ENCODE peak calls at places on chromosomes 13 and 19, in four cellular contexts. E is body of pancreas, Y is IMR-90, W is uterus. J is an unnamed sample. For H3K4me1 and H3K36me3, the result is how much of the 10 kb centered on the place peaks cover.

GRCh38 chr13:96172066-96172465 is 82.2 kb downstream of the HS6ST3 start:
- DNase-seq in E (no peak), Y (no peak), W (no peak), J (no peak)

GRCh38 chr19:7337380-7338194 is 11.2 kb upstream of the ARHGEF18 start:
- DNase-seq in E (no peak), Y (no peak), W (no peak), J (no peak)

GRCh38 chr13:30222253-30222652 is 85.1 kb downstream of the KATNAL1 start:
- DNase-seq in E (no peak), Y (peak), W (no peak), J (no peak)

GRCh38 chr19:6753178-6754031 is 13.8 kb downstream of the SH2D3A start:
- DNase-seq in E (peak), Y (peak), W (peak), J (peak)

GRCh38 chr13:112770504-112770903 is 80.7 kb downstream of the ATP11A start:
- DNase-seq in E (no peak), Y (no peak), W (no peak), J (no peak)

GRCh38 chr19:57192064-57192395 is 730 bp downstream of the ZNF264 start:
- DNase-seq in E (no peak), Y (peak), W (no peak), J (no peak)

GRCh38 chr19:46753420-46754155 is 7.3 kb upstream of the STRN4 start:
- DNase-seq in E (peak), Y (no peak), W (no peak), J (peak)

GRCh38 chr19:29867984-29868383 is 56.2 kb downstream of the CCNE1 start:
- DNase-seq in E (no peak), Y (no peak), W (no peak), J (no peak)

GRCh38 chr19:34353546-34353945 is 11.4 kb upstream of the GPI start:
- DNase-seq in E (no peak), Y (no peak), W (no peak), J (no peak)

GRCh38 chr13:113815151-113816058 is 48.5 kb downstream of the GAS6 start:
- DNase-seq in E (no peak), Y (no peak), W (no peak), J (no peak)

GRCh38 chr19:18839465-18840287 is 7.9 kb downstream of the UPF1 start:
- DNase-seq in E (peak), Y (no peak), W (no peak), J (no peak)

GRCh38 chr19:43778651-43779050 is 2.1 kb downstream of the KCNN4 start:
- DNase-seq in E (no peak), Y (no peak), W (no peak), J (peak)

GRCh38 chr13:30109471-30110135 is 197.7 kb downstream of the KATNAL1 start:
- DNase-seq in E (no peak), Y (no peak), W (no peak), J (no peak)

GRCh38 chr19:12265921-12266704 is 28.6 kb downstream of the ZNF44 start:
- DNase-seq in E (no peak), Y (no peak), W (no peak), J (no peak)

GRCh38 chr13:101661839-101662238 is 209.4 kb downstream of the ITGBL1 start:
- DNase-seq in E (no peak), Y (no peak), W (no peak), J (no peak)

GRCh38 chr13:93767917-93768422 is 541.4 kb downstream of the GPC6 start:
- DNase-seq in E (peak), Y (no peak), W (no peak), J (no peak)

GRCh38 chr13:41905600-41906254 is 55.2 kb downstream of the VWA8 start:
- DNase-seq in E (no peak), Y (peak), W (no peak), J (no peak)

GRCh38 chr19:15244808-15245207 is 12.6 kb upstream of the EPHX3 start:
- DNase-seq in E (no peak), Y (no peak), W (no peak), J (no peak)

GRCh38 chr19:15245370-15246197 is 13.3 kb upstream of the EPHX3 start:
- DNase-seq in E (no peak), Y (no peak), W (no peak), J (no peak)

GRCh38 chr19:15244106-15244803 is 12.0 kb upstream of the EPHX3 start:
- DNase-seq in E (no peak), Y (no peak), W (no peak), J (no peak)

GRCh38 chr19:15241259-15241658 is 9.0 kb upstream of the EPHX3 start:
- DNase-seq in E (no peak), Y (peak), W (no peak), J (no peak)

GRCh38 chr19:15243236-15243957 is 11.1 kb upstream of the EPHX3 start:
- DNase-seq in E (no peak), Y (no peak), W (no peak), J (no peak)
- H3K4me1 ChIP-seq in E (under half), Y (under half), W (under half), J (under half)

GRCh38 chr19:1416014-1416841 is 8.8 kb downstream of the DAZAP1 start:
- DNase-seq in E (peak), Y (peak), W (no peak), J (no peak)

GRCh38 chr19:1418951-1419735 is 11.8 kb downstream of the DAZAP1 start:
- DNase-seq in E (no peak), Y (no peak), W (no peak), J (no peak)

GRCh38 chr19:1417681-1418493 is 10.5 kb downstream of the DAZAP1 start:
- DNase-seq in E (no peak), Y (no peak), W (peak), J (no peak)

GRCh38 chr19:1418494-1418775 is 11.0 kb downstream of the DAZAP1 start:
- DNase-seq in E (no peak), Y (no peak), W (no peak), J (no peak)

DNA sequence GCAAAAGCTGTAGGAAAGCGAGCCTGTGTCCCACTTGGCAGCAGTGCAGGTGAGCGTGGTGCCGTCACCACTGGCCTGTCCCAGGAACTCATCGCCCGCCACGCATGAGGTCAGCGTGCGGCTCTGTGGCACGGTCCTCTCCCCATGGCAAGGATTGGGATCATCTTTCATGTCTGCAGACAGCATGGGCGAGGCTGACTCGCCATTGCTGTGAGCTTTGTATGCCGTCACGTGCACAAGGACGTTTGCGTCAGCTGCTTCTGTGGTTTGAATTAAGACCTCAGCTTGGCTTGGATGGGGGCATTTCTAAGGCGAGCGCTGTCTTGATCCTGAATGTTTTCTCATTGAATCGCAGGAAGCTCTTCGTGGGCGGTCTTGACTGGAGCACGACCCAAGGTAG is 9.8 kb downstream of the DAZAP1 start:
- DNase-seq in E (peak), Y (peak), W (peak), J (no peak)
- H3K36me3 ChIP-seq in E (under half), Y (under half), W (under half), J (under half)

DNA sequence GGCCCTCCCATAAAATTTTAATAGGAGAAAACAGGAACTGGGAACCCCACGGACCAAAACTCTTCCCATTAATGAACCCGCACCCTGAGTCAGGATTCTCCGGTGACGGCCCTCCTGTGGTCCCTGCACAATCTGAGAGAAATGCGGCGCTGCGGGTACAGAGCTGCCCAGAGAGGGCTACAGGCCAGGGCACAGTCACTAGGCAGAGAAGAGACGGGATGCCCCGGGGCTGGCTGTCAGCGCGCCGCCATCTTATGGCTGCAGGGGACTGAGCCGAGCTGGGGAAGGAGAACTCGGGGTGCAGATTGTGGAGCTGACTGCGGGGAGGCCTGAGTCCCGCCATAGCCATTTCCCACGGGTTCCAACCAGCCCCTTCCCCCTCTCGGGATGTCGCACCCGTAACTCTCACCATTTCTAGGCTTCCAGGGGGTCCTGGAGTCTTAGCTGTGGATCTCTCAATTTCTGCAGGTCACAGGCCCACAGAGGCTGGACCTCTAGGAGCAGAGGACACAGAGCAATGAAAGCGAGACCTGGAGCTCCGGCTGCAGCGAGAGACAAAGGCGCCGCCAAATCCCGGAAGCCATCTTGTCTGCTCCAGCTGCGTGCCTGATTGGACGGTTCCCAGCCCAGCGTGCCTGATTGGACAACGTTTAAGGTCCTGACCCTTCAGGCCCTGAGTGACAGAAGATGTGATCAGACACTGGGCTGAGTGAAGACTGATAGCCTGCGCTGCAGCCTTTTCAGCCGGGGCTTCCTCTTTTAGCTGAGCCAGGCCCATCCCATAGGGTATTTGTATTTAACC is at the start of gene ZNF675:
- DNase-seq in E (peak), Y (peak), W (peak), J (peak)
- TF ChIP-seq POLR2A in E (no peak), Y (peak), W (no peak), J (peak)

GRCh38 chr19:13850910-13851753 is 25.8 kb upstream of the NANOS3 start:
- DNase-seq in E (peak), Y (peak), W (peak), J (peak)
- H3K4me1 ChIP-seq in E (half or more), Y (under half), W (under half), J (half or more)

GRCh38 chr13:24284876-24285275 is 24.5 kb upstream of the C1QTNF9 start:
- DNase-seq in E (no peak), Y (no peak), W (no peak), J (no peak)

GRCh38 chr13:24287748-24288287 is 21.6 kb upstream of the C1QTNF9 start:
- DNase-seq in E (no peak), Y (no peak), W (no peak), J (no peak)

GRCh38 chr13:24288870-24289269 is 20.5 kb upstream of the C1QTNF9 start:
- DNase-seq in E (no peak), Y (peak), W (no peak), J (no peak)

GRCh38 chr13:24290280-24290932 is 19.0 kb upstream of the C1QTNF9 start:
- DNase-seq in E (no peak), Y (no peak), W (no peak), J (no peak)

DNA sequence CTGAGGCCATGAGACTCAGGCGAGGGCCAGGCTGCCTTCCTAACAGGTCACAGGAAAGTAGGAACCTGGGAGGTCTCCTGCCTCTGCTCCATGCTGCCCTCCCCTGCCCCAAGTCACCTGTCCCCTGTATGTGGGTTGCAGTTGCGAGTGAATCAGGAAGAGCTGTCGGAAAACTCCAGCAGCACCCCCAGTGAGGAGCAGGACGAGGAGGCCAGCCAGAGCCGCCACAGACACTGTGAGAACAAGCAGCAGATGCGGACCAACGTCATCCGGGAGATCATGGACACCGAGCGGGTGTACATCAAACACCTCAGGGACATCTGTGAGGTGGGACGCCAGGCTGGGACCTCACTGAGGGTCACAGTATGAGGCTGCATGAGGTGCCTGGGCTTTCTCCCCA is 22.8 kb upstream of the C1QTNF9 start:
- DNase-seq in E (no peak), Y (no peak), W (no peak), J (no peak)
- H3K36me3 ChIP-seq in E (under half), Y (under half), W (under half), J (under half)

DNA sequence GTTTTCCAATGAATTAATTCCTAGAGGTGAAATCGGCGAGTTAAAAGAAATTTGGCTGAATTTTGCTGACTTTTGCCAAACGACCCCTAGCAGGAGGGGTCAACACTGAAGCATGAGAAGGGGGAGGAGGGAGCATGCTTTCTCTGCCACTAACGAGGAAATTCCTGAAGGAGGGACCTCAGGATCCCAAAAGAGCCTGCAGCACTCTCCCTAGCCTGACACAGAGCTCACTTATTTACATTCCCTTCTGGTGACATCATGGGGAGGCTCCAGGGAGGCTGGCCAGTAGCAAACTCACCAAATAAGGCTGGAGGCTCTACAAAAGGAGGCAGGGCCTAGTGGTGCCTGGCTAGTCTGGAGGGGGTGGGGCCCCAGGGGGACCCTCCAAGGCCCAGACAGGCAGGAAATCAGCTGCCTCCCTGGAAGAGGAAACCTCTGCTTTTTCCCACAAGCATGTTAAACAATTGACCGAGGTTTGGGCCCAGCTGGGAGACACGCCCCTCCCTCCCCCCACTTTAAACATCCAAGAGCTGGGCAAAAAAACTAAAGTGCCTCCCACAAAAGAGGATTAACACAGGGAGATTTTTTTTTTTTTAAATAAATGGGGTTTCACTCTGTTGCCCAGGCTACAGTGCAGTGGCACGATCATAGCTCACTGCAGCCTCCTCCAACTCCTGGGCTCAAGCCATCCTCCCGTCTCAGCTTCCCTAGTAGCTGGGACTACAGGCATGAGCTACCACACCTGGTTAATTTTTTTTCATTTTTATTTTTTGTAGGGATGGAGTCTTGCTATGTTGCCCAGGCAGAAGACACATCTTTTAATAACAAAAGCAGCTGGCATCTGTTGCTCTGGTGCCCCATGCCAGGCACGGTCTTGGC is 2.1 kb downstream of the DAPK3 start:
- DNase-seq in E (peak), Y (peak), W (peak), J (no peak)
- TF ChIP-seq POLR2A in E (peak), Y (peak), W (peak), J (no peak)

GRCh38 chr19:40808021-40808325 is 9.0 kb downstream of the EGLN2 start:
- DNase-seq in E (no peak), Y (no peak), W (no peak), J (no peak)

GRCh38 chr19:40810160-40810559 is 11.2 kb downstream of the EGLN2 start:
- DNase-seq in E (no peak), Y (no peak), W (no peak), J (no peak)

GRCh38 chr19:40808497-40808896 is 9.5 kb downstream of the EGLN2 start:
- DNase-seq in E (no peak), Y (no peak), W (no peak), J (no peak)

GRCh38 chr19:40807147-40808020 is 8.4 kb downstream of the EGLN2 start:
- DNase-seq in E (no peak), Y (no peak), W (no peak), J (no peak)

DNA sequence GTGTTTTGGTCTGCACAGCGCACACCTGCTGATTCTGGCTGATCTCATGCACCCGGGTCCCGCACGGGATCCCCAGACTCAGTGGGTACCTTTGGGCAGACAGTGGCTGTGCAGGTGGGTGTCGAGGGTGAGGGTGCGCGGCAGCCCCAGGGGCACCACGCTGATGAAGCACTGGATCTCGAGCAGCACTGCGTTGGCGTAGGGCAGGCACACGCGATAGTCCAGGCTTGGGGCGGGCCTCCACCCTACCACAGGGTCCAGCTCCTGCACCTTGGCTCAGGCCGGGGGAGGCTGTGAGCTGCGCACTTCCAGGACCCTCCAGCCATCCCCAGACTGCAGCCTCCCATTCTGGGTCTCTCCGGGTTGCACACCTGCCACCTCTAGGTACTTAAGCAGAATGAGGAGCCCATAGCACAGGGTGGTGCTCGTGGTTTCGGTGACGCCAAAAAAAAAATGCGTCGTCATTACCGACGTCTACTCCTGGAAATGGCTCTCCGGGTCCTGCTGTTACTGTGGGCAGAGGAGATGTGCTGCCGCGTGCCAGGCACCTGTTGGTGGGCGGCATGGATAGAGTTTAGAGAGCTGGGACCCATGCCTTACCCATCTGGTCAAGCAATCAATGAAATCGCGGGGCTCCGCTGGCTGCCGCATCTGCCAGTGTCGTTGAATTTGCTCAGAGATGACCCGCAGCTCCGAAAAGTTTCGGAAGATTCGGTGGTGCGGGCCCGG is 10.5 kb downstream of the EGLN2 start:
- DNase-seq in E (no peak), Y (no peak), W (no peak), J (no peak)
- H3K4me1 ChIP-seq in E (half or more), Y (under half), W (under half), J (under half)

GRCh38 chr19:15187026-15188007 is 13.5 kb downstream of the NOTCH3 start:
- DNase-seq in E (no peak), Y (no peak), W (no peak), J (no peak)
- H3K36me3 ChIP-seq in E (under half), Y (half or more), W (under half), J (under half)